ENCODE peak calls at places on chromosome 22, in five cellular contexts. Q is stomach, X is HL-60, E is coronary artery, T is AG04450. S is an unnamed sample.

GRCh38 chr22:42947211-42947990 is 67.5 kb downstream of the PACSIN2 start:
- DNase-seq in T (no peak), X (no peak), Q (peak), E (no peak), S (no peak)

GRCh38 chr22:34004058-34004457 is 83.8 kb upstream of the LARGE1 start:
- DNase-seq in Q (no peak), X (no peak), T (no peak), E (no peak), S (no peak)

GRCh38 chr22:50678651-50679521 is 6.3 kb downstream of the SHANK3 start:
- DNase-seq in X (no peak), E (no peak), Q (peak), T (no peak), S (no peak)

GRCh38 chr22:17198188-17199130 is 20.8 kb downstream of the ADA2 start:
- DNase-seq in X (no peak), T (no peak), E (no peak), Q (no peak), S (no peak)

GRCh38 chr22:29122041-29122440 is 49.2 kb downstream of the KREMEN1 start:
- DNase-seq in Q (no peak), E (no peak), T (no peak), X (no peak), S (no peak)

GRCh38 chr22:40853961-40854360 is 2.5 kb downstream of the ST13 start:
- DNase-seq in E (no peak), X (no peak), Q (no peak), T (no peak), S (no peak)

GRCh38 chr22:31193092-31193491 is 19.0 kb upstream of the LIMK2 start:
- DNase-seq in T (no peak), Q (no peak), E (no peak), X (no peak), S (no peak)

GRCh38 chr22:19765477-19766234 is 5.1 kb downstream of the TBX1 start:
- DNase-seq in Q (no peak), T (no peak), X (no peak), E (no peak), S (no peak)

GRCh38 chr22:50526849-50527801 is 1.7 kb upstream of the SCO2 start:
- DNase-seq in Q (peak), X (peak), E (peak), T (no peak), S (no peak)

GRCh38 chr22:25386538-25386884 is 167.1 kb downstream of the CRYBB2 start:
- DNase-seq in Q (no peak), E (no peak), T (no peak), X (no peak), S (no peak)

GRCh38 chr22:25383892-25384291 is 164.5 kb downstream of the CRYBB2 start:
- DNase-seq in E (no peak), X (no peak), Q (no peak), T (no peak), S (no peak)

GRCh38 chr22:25380141-25380747 is 160.8 kb downstream of the CRYBB2 start:
- DNase-seq in T (no peak), Q (no peak), X (no peak), E (no peak), S (no peak)

GRCh38 chr22:25383278-25383820 is 163.9 kb downstream of the CRYBB2 start:
- DNase-seq in T (no peak), X (no peak), Q (no peak), E (no peak), S (no peak)

GRCh38 chr22:25382762-25383161 is 163.3 kb downstream of the CRYBB2 start:
- DNase-seq in Q (no peak), T (no peak), X (no peak), E (no peak), S (no peak)
- TF ChIP-seq CTCF in Q (no peak), T (peak), X (peak), E (no peak), S (peak)

DNA sequence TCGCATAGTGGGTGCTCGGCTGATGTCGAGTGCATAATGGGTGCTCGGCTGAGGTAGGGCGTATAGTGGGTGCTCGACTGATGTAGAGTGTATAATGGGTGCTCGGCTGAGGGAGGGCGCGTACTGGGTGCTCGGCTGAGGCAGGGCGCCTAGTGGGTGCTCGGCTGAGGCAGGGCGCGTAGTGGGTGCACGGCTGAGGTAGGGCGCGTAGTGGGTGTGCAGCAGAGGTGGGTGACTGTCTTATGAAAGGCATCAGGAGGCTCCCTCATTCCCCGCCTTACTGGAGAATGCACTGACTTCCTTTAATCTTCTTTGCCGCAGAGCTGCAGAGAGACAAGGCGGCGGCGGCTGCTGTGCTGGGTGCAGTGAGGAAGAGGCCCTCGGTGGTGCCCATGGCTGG is 33.8 kb downstream of the ARHGAP8 start:
- DNase-seq in Q (no peak), X (no peak), E (no peak), T (no peak), S (no peak)
- H3K4me3 ChIP-seq in Q (no peak), X (no peak), E (no peak), T (no peak), S (no peak)

DNA sequence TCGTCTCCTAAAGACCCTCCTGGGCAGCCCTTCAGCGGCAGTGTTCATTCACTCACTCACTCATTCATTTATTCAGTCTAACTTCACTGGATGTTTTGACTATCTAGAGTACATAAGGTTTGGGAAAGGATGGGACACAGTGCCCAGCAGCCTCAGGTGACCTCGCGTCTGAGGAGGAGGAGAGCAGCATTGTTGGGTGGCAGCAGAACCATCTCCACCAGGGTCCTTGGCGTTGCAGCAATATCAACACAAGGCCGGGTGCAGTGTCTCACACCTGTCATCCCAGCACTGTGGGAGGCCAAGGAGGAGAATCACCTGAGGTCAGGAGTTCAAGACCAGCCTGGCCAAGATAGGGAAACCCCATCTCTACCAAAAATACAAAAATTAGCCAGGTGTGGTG is 408.0 kb downstream of the BRD1 start:
- DNase-seq in Q (no peak), X (no peak), E (no peak), T (no peak), S (no peak)
- TF ChIP-seq CTCF in Q (no peak), X (no peak), E (no peak), T (no peak), S (no peak)

DNA sequence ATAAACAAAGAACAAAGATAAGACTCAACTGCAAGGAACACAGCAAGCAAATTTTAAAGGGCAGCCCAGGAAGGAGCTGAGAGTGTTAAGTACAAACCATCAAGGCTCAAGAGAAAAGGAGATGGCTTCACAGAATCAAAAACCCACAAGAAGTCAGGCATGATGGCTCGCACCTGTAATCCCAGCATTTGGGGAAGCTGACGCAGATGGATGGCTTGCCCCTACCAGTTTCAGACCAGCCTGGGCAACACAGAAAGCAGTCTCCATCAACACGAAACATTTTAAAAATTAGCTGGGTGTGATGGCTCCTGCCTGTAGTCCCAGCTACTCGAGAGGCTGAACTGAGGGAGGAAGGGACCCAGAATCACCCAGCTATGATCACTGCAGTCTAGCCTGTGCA is 32.6 kb downstream of the MAPK1 start:
- DNase-seq in Q (no peak), X (no peak), E (no peak), T (no peak), S (no peak)
- H3K4me3 ChIP-seq in Q (no peak), X (no peak), E (no peak), T (no peak), S (no peak)

DNA sequence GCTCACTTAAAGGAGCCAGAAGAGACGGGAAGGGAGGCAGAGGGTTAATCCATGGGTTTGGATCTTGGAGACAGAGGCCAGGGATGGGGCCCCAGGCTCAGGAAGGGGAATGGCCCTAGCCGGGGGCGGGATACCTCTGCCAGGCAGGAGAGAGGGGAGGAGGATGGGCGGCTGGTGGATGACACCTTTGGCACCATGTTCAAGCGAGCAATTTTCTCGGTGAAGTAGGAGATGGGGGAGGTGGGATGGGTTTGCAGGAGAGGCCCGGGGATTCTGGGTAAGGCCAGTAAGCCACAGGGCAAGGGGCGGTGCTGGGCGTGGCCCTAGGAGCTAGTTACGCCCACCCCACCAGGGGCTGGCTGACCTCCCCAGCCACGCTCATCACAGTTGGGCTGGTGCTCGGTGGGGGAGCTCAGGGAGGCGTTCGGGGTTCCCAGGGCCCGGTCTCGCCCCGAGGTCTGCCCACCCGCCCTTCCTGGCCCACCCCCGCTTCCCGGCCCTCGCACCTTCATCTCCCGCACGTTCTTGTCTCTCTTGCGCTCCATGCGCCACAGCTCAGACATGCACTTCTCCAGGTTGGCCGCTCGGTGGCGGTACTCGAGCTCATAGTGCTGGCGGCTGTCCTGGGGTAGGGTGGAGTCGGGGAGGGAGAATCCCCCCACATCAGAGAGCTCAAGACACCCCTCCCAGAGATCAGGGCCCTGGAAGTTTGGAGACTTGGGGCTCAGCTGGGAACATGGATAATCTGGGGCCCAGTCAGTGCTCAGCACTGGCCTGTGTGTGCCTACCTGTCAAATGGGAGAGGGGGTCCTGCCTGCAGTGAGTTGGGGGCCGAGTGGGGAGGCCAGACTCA is 12.7 kb downstream of the BAIAP2L2 start:
- DNase-seq in E (no peak), T (no peak), Q (no peak), X (no peak), S (no peak)
- TF ChIP-seq CTCF in E (no peak), T (peak), Q (no peak), X (no peak), S (peak)

DNA sequence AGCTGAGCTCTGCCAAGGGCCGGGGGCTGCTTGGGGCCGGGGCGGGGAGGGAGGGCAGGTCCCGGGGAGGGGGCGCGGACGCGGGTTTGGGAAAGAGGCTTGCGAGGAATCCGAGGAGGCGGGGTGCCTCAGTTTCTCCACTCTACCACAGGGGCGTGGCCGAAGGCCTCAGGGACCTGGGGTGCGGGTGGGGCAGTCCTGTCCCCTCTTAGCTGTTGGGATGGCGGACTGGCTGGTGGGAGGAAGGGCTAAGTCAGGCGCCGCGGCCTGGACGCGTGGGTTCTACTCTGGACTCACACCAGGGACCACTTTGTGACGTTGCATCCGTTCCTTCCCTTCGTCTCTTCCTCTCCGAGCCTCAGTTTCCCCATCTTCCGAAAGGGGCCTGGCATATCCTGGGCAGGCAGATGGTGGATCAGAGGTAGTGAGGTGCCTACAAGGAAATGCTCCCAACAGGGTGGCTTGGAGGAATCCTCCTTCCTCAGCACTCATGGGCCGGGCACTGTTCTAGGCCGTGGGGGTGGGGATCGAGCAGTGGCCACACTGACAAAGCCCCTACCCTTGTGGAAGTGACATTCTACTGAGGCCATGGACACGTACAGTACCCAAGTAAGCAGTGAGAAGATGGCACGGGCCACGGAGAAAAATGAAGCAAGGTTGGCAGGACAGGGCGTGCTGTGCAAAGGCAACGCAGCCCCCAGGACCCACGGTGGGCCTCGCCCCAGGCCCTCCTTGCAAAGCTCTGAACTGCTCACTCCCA is 13.2 kb downstream of the IGLL1 start:
- DNase-seq in E (no peak), X (no peak), Q (no peak), T (no peak), S (no peak)
- H3K4me3 ChIP-seq in E (peak), X (no peak), Q (peak), T (no peak), S (no peak)

GRCh38 chr22:37740455-37741311 is 43.8 kb downstream of the TRIOBP start:
- DNase-seq in T (no peak), Q (no peak), X (no peak), E (no peak), S (no peak)

GRCh38 chr22:37741312-37741795 is 44.5 kb downstream of the TRIOBP start:
- DNase-seq in Q (peak), X (peak), T (peak), E (peak), S (peak)

GRCh38 chr22:37739611-37740049 is 42.8 kb downstream of the TRIOBP start:
- DNase-seq in Q (no peak), X (peak), T (no peak), E (no peak), S (no peak)

GRCh38 chr22:37742374-37743092 is 45.7 kb downstream of the TRIOBP start:
- DNase-seq in Q (peak), T (peak), E (no peak), X (no peak), S (peak)

GRCh38 chr22:37739000-37739399 is 42.2 kb downstream of the TRIOBP start:
- DNase-seq in X (no peak), E (no peak), Q (no peak), T (peak), S (no peak)
- TF ChIP-seq CTCF in X (no peak), E (no peak), Q (no peak), T (peak), S (no peak)